ENCODE peak calls at places on chromosomes 16 and 17, in seven cellular contexts. One of them, this sample, is unnamed.

GRCh38 chr16:5488581-5488980 is 391.0 kb upstream of the EEF2KMT start:
- DNase-seq in neural progenitor cell: no peak
- DNase-seq in stomach: no peak
- DNase-seq in CD8-positive, alpha-beta memory T cell: no peak
- DNase-seq in lower lobe of right lung: no peak
- DNase-seq in kidney: no peak
- DNase-seq in sigmoid colon: no peak
- DNase-seq in this sample: no peak

GRCh38 chr16:80167657-80168056 is 373.1 kb upstream of the DYNLRB2 start:
- DNase-seq in kidney: no peak
- DNase-seq in CD8-positive, alpha-beta memory T cell: no peak
- DNase-seq in sigmoid colon: no peak
- DNase-seq in neural progenitor cell: no peak
- DNase-seq in lower lobe of right lung: no peak
- DNase-seq in stomach: no peak
- DNase-seq in this sample: peak

GRCh38 chr17:2172447-2172938 is 117.6 kb downstream of the HIC1 start:
- DNase-seq in stomach: no peak
- DNase-seq in kidney: no peak
- DNase-seq in neural progenitor cell: peak
- DNase-seq in CD8-positive, alpha-beta memory T cell: no peak
- DNase-seq in sigmoid colon: peak
- DNase-seq in lower lobe of right lung: no peak
- DNase-seq in this sample: no peak

GRCh38 chr17:75707096-75707720 is 14.1 kb upstream of the ITGB4 start:
- DNase-seq in sigmoid colon: no peak
- DNase-seq in lower lobe of right lung: no peak
- DNase-seq in neural progenitor cell: no peak
- DNase-seq in kidney: peak
- DNase-seq in stomach: peak
- DNase-seq in CD8-positive, alpha-beta memory T cell: no peak
- DNase-seq in this sample: peak

GRCh38 chr17:8002646-8003593 is 505 bp downstream of the GUCY2D start:
- DNase-seq in lower lobe of right lung: no peak
- DNase-seq in stomach: no peak
- DNase-seq in kidney: peak
- DNase-seq in CD8-positive, alpha-beta memory T cell: no peak
- DNase-seq in neural progenitor cell: peak
- DNase-seq in sigmoid colon: peak
- DNase-seq in this sample: peak

GRCh38 chr16:3295209-3295608 is 10.0 kb downstream of the TIGD7 start:
- DNase-seq in sigmoid colon: no peak
- DNase-seq in lower lobe of right lung: no peak
- DNase-seq in CD8-positive, alpha-beta memory T cell: no peak
- DNase-seq in neural progenitor cell: no peak
- DNase-seq in kidney: no peak
- DNase-seq in stomach: no peak
- DNase-seq in this sample: no peak

GRCh38 chr17:39838057-39838456 is 26.1 kb downstream of the IKZF3 start:
- DNase-seq in stomach: no peak
- DNase-seq in sigmoid colon: no peak
- DNase-seq in lower lobe of right lung: no peak
- DNase-seq in kidney: no peak
- DNase-seq in neural progenitor cell: no peak
- DNase-seq in CD8-positive, alpha-beta memory T cell: no peak
- DNase-seq in this sample: no peak

GRCh38 chr17:63492940-63493339 is 16.1 kb downstream of the ACE start:
- DNase-seq in stomach: no peak
- DNase-seq in lower lobe of right lung: no peak
- DNase-seq in neural progenitor cell: no peak
- DNase-seq in CD8-positive, alpha-beta memory T cell: no peak
- DNase-seq in sigmoid colon: no peak
- DNase-seq in kidney: no peak
- DNase-seq in this sample: no peak

GRCh38 chr17:10171581-10171981 is 26.8 kb downstream of the GAS7 start:
- DNase-seq in lower lobe of right lung: no peak
- DNase-seq in CD8-positive, alpha-beta memory T cell: no peak
- DNase-seq in neural progenitor cell: no peak
- DNase-seq in kidney: no peak
- DNase-seq in stomach: no peak
- DNase-seq in sigmoid colon: no peak
- DNase-seq in this sample: no peak

GRCh38 chr17:82371333-82372062 is at the start of gene UTS2R:
- DNase-seq in lower lobe of right lung: peak
- DNase-seq in neural progenitor cell: peak
- DNase-seq in CD8-positive, alpha-beta memory T cell: no peak
- DNase-seq in stomach: no peak
- DNase-seq in sigmoid colon: no peak
- DNase-seq in kidney: peak
- DNase-seq in this sample: no peak

GRCh38 chr16:88538366-88539060 is 31.7 kb upstream of the ZC3H18 start:
- DNase-seq in sigmoid colon: no peak
- DNase-seq in CD8-positive, alpha-beta memory T cell: no peak
- DNase-seq in stomach: no peak
- DNase-seq in lower lobe of right lung: no peak
- DNase-seq in kidney: peak
- DNase-seq in neural progenitor cell: peak
- DNase-seq in this sample: peak

GRCh38 chr16:20904507-20905079 is 4.0 kb downstream of the LYRM1 start:
- DNase-seq in kidney: no peak
- DNase-seq in neural progenitor cell: no peak
- DNase-seq in lower lobe of right lung: no peak
- DNase-seq in CD8-positive, alpha-beta memory T cell: no peak
- DNase-seq in sigmoid colon: no peak
- DNase-seq in stomach: peak
- DNase-seq in this sample: no peak

GRCh38 chr17:55693244-55694216 is 29.1 kb downstream of the TMEM100 start:
- DNase-seq in CD8-positive, alpha-beta memory T cell: no peak
- DNase-seq in stomach: peak
- DNase-seq in sigmoid colon: peak
- DNase-seq in kidney: no peak
- DNase-seq in neural progenitor cell: no peak
- DNase-seq in lower lobe of right lung: no peak
- DNase-seq in this sample: no peak

GRCh38 chr17:3692346-3692745 is 3.6 kb downstream of the P2RX5 start:
- DNase-seq in kidney: no peak
- DNase-seq in neural progenitor cell: no peak
- DNase-seq in CD8-positive, alpha-beta memory T cell: no peak
- DNase-seq in lower lobe of right lung: no peak
- DNase-seq in sigmoid colon: no peak
- DNase-seq in stomach: no peak
- DNase-seq in this sample: no peak

GRCh38 chr17:37494401-37494831 is 4.7 kb downstream of the DUSP14 start:
- DNase-seq in sigmoid colon: no peak
- DNase-seq in CD8-positive, alpha-beta memory T cell: no peak
- DNase-seq in lower lobe of right lung: no peak
- DNase-seq in neural progenitor cell: no peak
- DNase-seq in stomach: no peak
- DNase-seq in kidney: no peak
- DNase-seq in this sample: no peak

GRCh38 chr16:65489531-65490023 is 367.7 kb upstream of the CDH11 start:
- DNase-seq in stomach: no peak
- DNase-seq in kidney: no peak
- DNase-seq in neural progenitor cell: no peak
- DNase-seq in lower lobe of right lung: no peak
- DNase-seq in sigmoid colon: no peak
- DNase-seq in CD8-positive, alpha-beta memory T cell: no peak
- DNase-seq in this sample: no peak

GRCh38 chr16:27241658-27242057 is 26.9 kb downstream of the NSMCE1 start:
- DNase-seq in stomach: peak
- DNase-seq in sigmoid colon: peak
- DNase-seq in CD8-positive, alpha-beta memory T cell: no peak
- DNase-seq in neural progenitor cell: no peak
- DNase-seq in kidney: peak
- DNase-seq in lower lobe of right lung: peak
- DNase-seq in this sample: no peak

GRCh38 chr16:19783847-19784736 is 66.0 kb downstream of the IQCK start:
- DNase-seq in kidney: no peak
- DNase-seq in CD8-positive, alpha-beta memory T cell: no peak
- DNase-seq in sigmoid colon: no peak
- DNase-seq in stomach: no peak
- DNase-seq in lower lobe of right lung: no peak
- DNase-seq in neural progenitor cell: no peak
- DNase-seq in this sample: no peak

GRCh38 chr16:68992521-68992920 is 112.9 kb upstream of the HAS3 start:
- DNase-seq in neural progenitor cell: no peak
- DNase-seq in lower lobe of right lung: no peak
- DNase-seq in kidney: no peak
- DNase-seq in sigmoid colon: no peak
- DNase-seq in CD8-positive, alpha-beta memory T cell: no peak
- DNase-seq in stomach: no peak
- DNase-seq in this sample: no peak

GRCh38 chr17:17561408-17562144 is 29.9 kb downstream of the PEMT start:
- DNase-seq in neural progenitor cell: no peak
- DNase-seq in CD8-positive, alpha-beta memory T cell: no peak
- DNase-seq in kidney: peak
- DNase-seq in lower lobe of right lung: peak
- DNase-seq in sigmoid colon: no peak
- DNase-seq in stomach: peak
- DNase-seq in this sample: no peak

GRCh38 chr17:17560975-17561374 is 30.5 kb downstream of the PEMT start:
- DNase-seq in neural progenitor cell: no peak
- DNase-seq in sigmoid colon: no peak
- DNase-seq in stomach: peak
- DNase-seq in lower lobe of right lung: no peak
- DNase-seq in kidney: no peak
- DNase-seq in CD8-positive, alpha-beta memory T cell: no peak
- DNase-seq in this sample: no peak

GRCh38 chr17:17560167-17560566 is 31.3 kb downstream of the PEMT start:
- DNase-seq in neural progenitor cell: no peak
- DNase-seq in stomach: no peak
- DNase-seq in sigmoid colon: no peak
- DNase-seq in CD8-positive, alpha-beta memory T cell: no peak
- DNase-seq in kidney: no peak
- DNase-seq in lower lobe of right lung: no peak
- DNase-seq in this sample: no peak

GRCh38 chr17:17563530-17563929 is 28.0 kb downstream of the PEMT start:
- DNase-seq in neural progenitor cell: no peak
- DNase-seq in lower lobe of right lung: no peak
- DNase-seq in stomach: no peak
- DNase-seq in kidney: no peak
- DNase-seq in CD8-positive, alpha-beta memory T cell: no peak
- DNase-seq in sigmoid colon: no peak
- DNase-seq in this sample: no peak

GRCh38 chr17:17562145-17562529 is 29.4 kb downstream of the PEMT start:
- DNase-seq in stomach: no peak
- DNase-seq in CD8-positive, alpha-beta memory T cell: no peak
- DNase-seq in neural progenitor cell: no peak
- DNase-seq in sigmoid colon: no peak
- DNase-seq in kidney: no peak
- DNase-seq in lower lobe of right lung: no peak
- DNase-seq in this sample: no peak
- H3K27ac ChIP-seq in stomach: peak
- H3K27ac ChIP-seq in CD8-positive, alpha-beta memory T cell: no peak
- H3K27ac ChIP-seq in neural progenitor cell: no peak
- H3K27ac ChIP-seq in sigmoid colon: no peak
- H3K27ac ChIP-seq in kidney: peak
- H3K27ac ChIP-seq in lower lobe of right lung: peak
- H3K27ac ChIP-seq in this sample: peak

GRCh38 chr17:69577098-69577497 is 162.6 kb downstream of the MAP2K6 start:
- DNase-seq in CD8-positive, alpha-beta memory T cell: no peak
- DNase-seq in neural progenitor cell: no peak
- DNase-seq in sigmoid colon: no peak
- DNase-seq in kidney: no peak
- DNase-seq in stomach: no peak
- DNase-seq in lower lobe of right lung: no peak
- DNase-seq in this sample: no peak

GRCh38 chr17:69574257-69575197 is 160.0 kb downstream of the MAP2K6 start:
- DNase-seq in lower lobe of right lung: no peak
- DNase-seq in kidney: no peak
- DNase-seq in CD8-positive, alpha-beta memory T cell: no peak
- DNase-seq in sigmoid colon: no peak
- DNase-seq in neural progenitor cell: peak
- DNase-seq in stomach: no peak
- DNase-seq in this sample: no peak

GRCh38 chr17:69572747-69573146 is 158.2 kb downstream of the MAP2K6 start:
- DNase-seq in lower lobe of right lung: no peak
- DNase-seq in stomach: no peak
- DNase-seq in neural progenitor cell: no peak
- DNase-seq in CD8-positive, alpha-beta memory T cell: no peak
- DNase-seq in sigmoid colon: no peak
- DNase-seq in kidney: no peak
- DNase-seq in this sample: no peak

GRCh38 chr17:69573396-69573795 is 158.9 kb downstream of the MAP2K6 start:
- DNase-seq in neural progenitor cell: no peak
- DNase-seq in sigmoid colon: no peak
- DNase-seq in lower lobe of right lung: no peak
- DNase-seq in stomach: no peak
- DNase-seq in kidney: no peak
- DNase-seq in CD8-positive, alpha-beta memory T cell: no peak
- DNase-seq in this sample: no peak

GRCh38 chr17:69575346-69575761 is 160.9 kb downstream of the MAP2K6 start:
- DNase-seq in neural progenitor cell: peak
- DNase-seq in kidney: no peak
- DNase-seq in CD8-positive, alpha-beta memory T cell: no peak
- DNase-seq in sigmoid colon: no peak
- DNase-seq in lower lobe of right lung: no peak
- DNase-seq in stomach: no peak
- DNase-seq in this sample: no peak
- H3K27ac ChIP-seq in neural progenitor cell: no peak
- H3K27ac ChIP-seq in kidney: no peak
- H3K27ac ChIP-seq in CD8-positive, alpha-beta memory T cell: no peak
- H3K27ac ChIP-seq in sigmoid colon: no peak
- H3K27ac ChIP-seq in lower lobe of right lung: no peak
- H3K27ac ChIP-seq in stomach: no peak
- H3K27ac ChIP-seq in this sample: no peak

DNA sequence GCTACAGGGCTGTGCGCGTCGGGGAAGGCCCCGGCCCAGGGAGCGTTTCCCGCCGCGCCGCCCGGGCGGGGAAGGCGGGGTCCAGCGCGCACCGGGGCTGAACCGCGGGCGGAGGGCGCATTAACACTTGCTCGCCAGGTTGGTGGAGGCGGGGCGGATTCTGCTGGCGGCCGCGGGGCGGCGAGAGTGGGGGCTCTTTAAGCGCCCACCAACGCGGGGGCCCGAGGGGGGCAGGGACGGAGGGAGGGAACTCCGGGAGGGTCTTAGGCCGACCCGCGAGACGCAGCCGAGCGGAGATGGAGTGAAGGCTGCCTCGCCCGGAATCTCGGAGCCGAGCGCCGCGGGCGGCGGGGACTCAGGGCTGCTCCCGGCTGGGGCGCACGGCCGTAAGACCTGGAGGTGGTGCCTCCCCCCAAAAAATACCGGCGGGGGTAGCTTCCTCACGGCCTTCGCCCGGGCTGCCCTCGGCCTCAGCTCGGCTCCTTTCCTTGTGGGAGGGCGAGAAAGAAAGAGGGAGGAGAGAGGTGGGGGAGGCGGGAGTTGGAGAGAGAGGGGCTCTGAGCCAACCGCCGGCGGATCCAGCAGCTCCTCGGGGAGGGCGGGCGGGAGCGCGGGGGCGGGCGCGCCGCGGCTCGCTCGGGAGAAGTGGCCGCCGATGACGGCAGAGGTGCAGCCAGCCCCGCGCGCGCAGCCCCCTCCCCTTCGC is 415 bp upstream of the FOXF1 start:
- DNase-seq in sigmoid colon: peak
- DNase-seq in neural progenitor cell: peak
- DNase-seq in lower lobe of right lung: peak
- DNase-seq in kidney: peak
- DNase-seq in stomach: peak
- DNase-seq in CD8-positive, alpha-beta memory T cell: no peak
- DNase-seq in this sample: no peak
- H3K27ac ChIP-seq in sigmoid colon: peak
- H3K27ac ChIP-seq in neural progenitor cell: no peak
- H3K27ac ChIP-seq in lower lobe of right lung: peak
- H3K27ac ChIP-seq in kidney: peak
- H3K27ac ChIP-seq in stomach: peak
- H3K27ac ChIP-seq in CD8-positive, alpha-beta memory T cell: no peak
- H3K27ac ChIP-seq in this sample: no peak

GRCh38 chr16:49464093-49464492 is 90.5 kb downstream of the C16orf78 start:
- DNase-seq in stomach: no peak
- DNase-seq in CD8-positive, alpha-beta memory T cell: no peak
- DNase-seq in kidney: no peak
- DNase-seq in sigmoid colon: peak
- DNase-seq in lower lobe of right lung: no peak
- DNase-seq in neural progenitor cell: no peak
- DNase-seq in this sample: no peak
- H3K27ac ChIP-seq in stomach: no peak
- H3K27ac ChIP-seq in CD8-positive, alpha-beta memory T cell: peak
- H3K27ac ChIP-seq in kidney: no peak
- H3K27ac ChIP-seq in sigmoid colon: no peak
- H3K27ac ChIP-seq in lower lobe of right lung: no peak
- H3K27ac ChIP-seq in neural progenitor cell: no peak
- H3K27ac ChIP-seq in this sample: no peak